ENCODE peak calls at places on chromosome 19, in six cellular contexts. C is prostate gland, O is HCT116, T is transverse colon, V is HL-60, F is stomach. L is an unnamed sample.

GRCh38 chr19:41944336-41944735 is 14.8 kb downstream of the RABAC1 start:
- DNase-seq in V (no peak), O (no peak), F (no peak), C (no peak), T (no peak), L (no peak)

GRCh38 chr19:54570316-54570715 is 3.3 kb upstream of the LILRA2 start:
- DNase-seq in T (no peak), F (no peak), O (no peak), V (no peak), C (no peak), L (no peak)

GRCh38 chr19:29379257-29379986 is 146.4 kb upstream of the VSTM2B start:
- DNase-seq in C (no peak), F (peak; percentile 16), V (no peak), T (no peak), O (no peak), L (peak; percentile 10)

GRCh38 chr19:39831679-39832078 is 2.3 kb downstream of the DYRK1B start:
- DNase-seq in F (no peak), T (no peak), C (no peak), V (no peak), O (no peak), L (no peak)

GRCh38 chr19:12156254-12157058 is at the start of gene ZNF625:
- DNase-seq in F (peak; percentile 83), V (no peak), C (peak; percentile 93), T (peak; percentile 83), O (no peak), L (peak; percentile 92)

GRCh38 chr19:58091251-58091995 is 6.6 kb downstream of the ZSCAN18 start:
- DNase-seq in F (no peak), C (no peak), T (no peak), V (no peak), O (no peak), L (no peak)

GRCh38 chr19:2542341-2543069 is 66.6 kb downstream of the GADD45B start:
- DNase-seq in C (no peak), F (no peak), O (no peak), V (no peak), T (peak; percentile 34), L (no peak)

GRCh38 chr19:44005968-44006367 is 3.2 kb downstream of the ZNF230 start:
- DNase-seq in O (no peak), T (no peak), F (no peak), C (no peak), V (peak; percentile 76), L (no peak)

GRCh38 chr19:50046649-50047503 is 21.1 kb downstream of the ZNF473 start:
- DNase-seq in C (peak; percentile 43), V (no peak), O (peak; percentile 27), T (peak; percentile 50), F (peak; percentile 29), L (no peak)

GRCh38 chr19:14517446-14517839 is 754 bp downstream of the DNAJB1 start:
- DNase-seq in O (no peak), V (no peak), F (no peak), C (no peak), T (peak; percentile 26), L (no peak)

GRCh38 chr19:13026478-13026999 is 31.3 kb downstream of the NFIX start:
- DNase-seq in O (no peak), V (no peak), C (no peak), F (peak; percentile 68), T (peak; percentile 66), L (no peak)

GRCh38 chr19:1104452-1105216 is 840 bp downstream of the GPX4 start:
- DNase-seq in O (no peak), V (no peak), F (peak; percentile 69), C (peak; percentile 60), T (peak; percentile 82), L (peak; percentile 73)

GRCh38 chr19:40584007-40584406 is 7.3 kb downstream of the SHKBP1 start:
- DNase-seq in T (no peak), C (no peak), F (no peak), O (no peak), V (no peak), L (no peak)

GRCh38 chr19:34269968-34270621 is 15.7 kb downstream of the GARRE1 start:
- DNase-seq in C (no peak), O (no peak), T (peak; percentile 51), F (peak; percentile 40), V (no peak), L (peak; percentile 63)

GRCh38 chr19:34265221-34265650 is 10.9 kb downstream of the GARRE1 start:
- DNase-seq in C (no peak), O (no peak), F (no peak), V (no peak), T (no peak), L (peak; percentile 83)

GRCh38 chr19:34269081-34269480 is 14.7 kb downstream of the GARRE1 start:
- DNase-seq in F (no peak), T (no peak), O (no peak), C (no peak), V (no peak), L (no peak)

GRCh38 chr19:34273121-34273845 is 18.9 kb downstream of the GARRE1 start:
- DNase-seq in V (no peak), F (no peak), O (no peak), C (no peak), T (no peak), L (no peak)

DNA sequence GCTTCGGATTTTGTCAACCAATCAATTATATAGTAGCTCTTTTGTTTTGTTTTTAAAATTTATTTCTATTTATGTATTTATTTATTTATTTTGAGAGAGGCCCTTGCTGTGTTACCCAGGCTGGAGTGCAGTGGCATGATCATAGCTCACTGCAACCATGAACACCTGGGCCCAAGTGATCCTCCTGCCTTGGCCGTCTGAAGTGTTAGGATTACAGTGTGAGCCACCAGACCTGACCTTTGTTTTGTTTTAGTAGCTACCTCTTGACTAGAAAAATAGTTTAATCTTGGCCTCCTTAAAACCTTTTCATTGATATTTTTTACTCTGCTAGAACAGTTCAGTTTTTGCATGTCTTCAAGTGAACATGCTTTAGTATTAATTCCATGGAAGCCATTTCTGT is 15.1 kb downstream of the GARRE1 start:
- DNase-seq in T (no peak), F (no peak), C (no peak), V (no peak), O (no peak), L (no peak)
- H3K27ac ChIP-seq in T (peak overlapping the region; percentile 74), F (peak overlapping the region; percentile 73), C (peak overlapping the region; percentile 52), V (no peak overlapping the region), O (peak overlapping the region; percentile 13), L (peak overlapping the region; percentile 71)

DNA sequence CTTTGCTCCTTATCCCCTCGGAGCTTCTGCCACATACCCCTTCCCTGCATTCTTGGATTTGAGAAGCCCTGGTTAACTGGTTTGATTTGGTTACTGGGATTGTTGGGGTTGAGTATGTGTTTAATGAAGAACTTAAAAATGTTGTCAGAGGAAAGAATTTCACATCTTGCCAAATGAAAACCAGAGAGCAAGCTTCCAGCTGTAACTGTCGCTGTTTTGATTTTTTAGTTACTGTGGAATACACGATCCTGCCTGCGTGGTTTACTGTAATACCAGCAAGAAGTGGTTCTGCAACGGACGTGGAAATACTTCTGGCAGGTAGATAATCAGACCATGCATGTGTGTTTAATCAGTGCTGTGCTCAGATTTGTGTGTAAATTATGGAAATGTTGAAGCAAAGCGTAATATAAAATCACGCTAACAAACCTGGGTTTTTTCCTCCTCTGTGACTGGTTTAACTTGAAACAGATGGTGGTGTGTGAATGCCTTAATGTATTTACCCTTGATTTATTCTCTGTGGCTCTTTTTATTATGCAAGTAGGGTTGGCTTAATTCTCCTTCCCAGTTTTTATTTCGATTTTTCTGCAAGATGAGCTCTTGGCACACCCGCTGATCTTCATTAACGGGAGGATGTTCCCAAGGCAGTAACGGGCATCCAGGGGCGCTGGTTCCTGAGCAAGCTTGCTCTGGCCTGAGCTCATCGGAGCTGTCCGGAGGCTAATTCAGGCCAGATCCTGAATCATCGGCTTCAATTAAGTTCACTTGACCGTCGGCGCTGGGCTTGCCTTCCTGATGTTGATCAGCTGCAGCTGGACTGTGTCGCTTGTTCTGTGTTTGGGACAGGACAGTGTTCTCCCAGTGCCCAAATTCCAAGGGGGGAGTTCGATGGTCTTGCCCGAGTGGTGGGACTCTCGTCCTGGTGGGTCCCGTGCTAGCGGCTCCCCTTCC is 16.0 kb downstream of the UPF1 start:
- DNase-seq in V (no peak), T (no peak), C (no peak), F (no peak), O (no peak), L (no peak)
- TF ChIP-seq CTCF in V (no peak), T (no peak), C (no peak), F (no peak), O (no peak), L (no peak)

GRCh38 chr19:10868872-10869547 is 2.3 kb upstream of the CARM1 start:
- DNase-seq in C (no peak), F (no peak), T (no peak), O (no peak), V (no peak), L (no peak)

GRCh38 chr19:10871711-10872550 is 578 bp downstream of the CARM1 start:
- DNase-seq in C (no peak), V (no peak), O (no peak), T (peak; percentile 44), F (peak; percentile 41), L (no peak)

GRCh38 chr19:10872551-10873107 is 1.3 kb downstream of the CARM1 start:
- DNase-seq in V (no peak), C (no peak), O (no peak), T (no peak), F (no peak), L (no peak)

GRCh38 chr19:10870501-10870954 is 825 bp upstream of the CARM1 start:
- DNase-seq in O (no peak), T (no peak), V (no peak), C (no peak), F (no peak), L (no peak)

DNA sequence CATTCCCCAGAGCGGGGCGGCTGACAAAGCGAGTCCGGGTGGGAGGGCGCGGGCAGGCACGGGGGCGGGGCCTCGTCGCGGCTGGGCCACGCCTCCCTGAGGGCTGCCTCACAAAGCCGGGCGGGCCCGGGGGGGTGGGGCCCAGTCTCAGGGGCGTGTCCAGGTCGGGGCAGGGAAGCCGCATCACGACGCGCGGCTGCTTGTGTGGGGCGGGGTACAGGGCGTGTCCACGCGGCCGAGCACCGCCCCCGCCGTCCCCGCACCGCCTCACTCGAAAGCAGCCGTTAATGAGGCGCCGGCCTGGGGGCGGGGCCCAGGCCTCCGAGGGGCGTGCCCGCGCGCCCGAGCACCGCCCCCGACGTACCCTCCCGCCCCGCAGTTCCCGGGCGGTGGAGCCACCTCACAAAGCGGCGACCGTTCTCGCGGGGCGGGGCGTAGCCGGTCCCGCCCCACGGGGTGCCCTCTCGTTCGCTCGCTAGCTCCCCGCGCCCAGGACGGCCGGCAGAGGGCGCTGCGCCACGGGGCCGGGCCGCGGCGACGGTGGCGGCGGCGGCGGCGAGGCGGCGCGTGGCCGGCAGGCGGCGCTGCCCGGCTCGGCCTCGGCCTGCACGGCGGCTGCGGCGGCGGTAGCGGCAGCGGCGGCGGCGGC is at the start of gene CARM1:
- DNase-seq in T (peak; percentile 100), F (peak; percentile 100), C (peak; percentile 99), V (peak; percentile 94), O (peak; percentile 89), L (peak; percentile 99)
- TF ChIP-seq POLR2AphosphoS5 in T (peak; percentile 42), F (peak; percentile 76), C (peak; percentile 68), V (no peak), O (peak; percentile 29), L (peak; percentile 36)

GRCh38 chr19:48724796-48725753 is 5.5 kb upstream of the MAMSTR start:
- DNase-seq in V (peak; percentile 57), O (peak; percentile 72), F (no peak), C (no peak), T (peak; percentile 39), L (no peak)

GRCh38 chr19:48728882-48729645 is 9.5 kb upstream of the MAMSTR start:
- DNase-seq in V (no peak), F (no peak), C (no peak), O (no peak), T (no peak), L (no peak)

GRCh38 chr19:48722196-48722708 is 2.7 kb upstream of the MAMSTR start:
- DNase-seq in F (no peak), C (no peak), V (no peak), T (no peak), O (no peak), L (no peak)

GRCh38 chr19:48731452-48731851 is 9.0 kb downstream of the RASIP1 start:
- DNase-seq in F (no peak), O (no peak), C (no peak), T (no peak), V (no peak), L (no peak)

GRCh38 chr19:48726573-48726972 is 7.0 kb upstream of the MAMSTR start:
- DNase-seq in T (no peak), O (no peak), V (peak; percentile 91), C (no peak), F (no peak), L (no peak)
- H3K27ac ChIP-seq in T (peak overlapping the region; percentile 50), O (peak overlapping the region; percentile 11), V (peak overlapping the region; percentile 25), C (no peak overlapping the region), F (peak overlapping the region; percentile 61), L (peak overlapping the region; percentile 87)

L was measured in breast epithelium.